ENCODE peak calls at places on chromosome 2, in six cellular contexts. N, V, H, M, U and Y are unnamed samples.
A peak's percentile ranks its signal among the peaks of the same experiment; 100 is the strongest.

GRCh38 chr2:228181098-228182019 is at the start of gene SPHKAP:
- DNase-seq in N (no peak), V (peak; percentile 26), H (no peak), M (no peak), U (peak; percentile 69), Y (no peak)

GRCh38 chr2:161077367-161078210 is 82.6 kb upstream of the TANK start:
- DNase-seq in N (no peak), V (peak; percentile 82), H (no peak), M (peak; percentile 89), U (no peak), Y (peak; percentile 39)

GRCh38 chr2:127187831-127188230 is 32.3 kb downstream of the CYP27C1 start:
- DNase-seq in N (no peak), V (no peak), H (no peak), M (no peak), U (no peak), Y (no peak)

GRCh38 chr2:8993196-8993901 is 10.1 kb downstream of the MBOAT2 start:
- DNase-seq in N (no peak), V (no peak), H (no peak), M (no peak), U (no peak), Y (no peak)

GRCh38 chr2:44075536-44075935 is 79.7 kb upstream of the LRPPRC start:
- DNase-seq in N (peak; percentile 30), V (peak; percentile 61), H (no peak), M (no peak), U (no peak), Y (no peak)

GRCh38 chr2:187986392-187987105 is 305.1 kb upstream of the GULP1 start:
- DNase-seq in N (no peak), V (peak; percentile 30), H (no peak), M (no peak), U (peak; percentile 33), Y (peak; percentile 87)

GRCh38 chr2:48415765-48416515 is 114.0 kb upstream of the STON1 start:
- DNase-seq in N (peak; percentile 88), V (peak; percentile 6), H (no peak), M (no peak), U (peak; percentile 96), Y (no peak)

GRCh38 chr2:190837417-190837816 is 43.2 kb upstream of the GLS start:
- DNase-seq in N (no peak), V (peak; percentile 84), H (no peak), M (no peak), U (no peak), Y (peak; percentile 95)

GRCh38 chr2:219344756-219345458 is 12.4 kb upstream of the RESP18 start:
- DNase-seq in N (no peak), V (peak; percentile 19), H (no peak), M (no peak), U (no peak), Y (no peak)

GRCh38 chr2:112958428-112959108 is 19.2 kb upstream of the IL36G start:
- DNase-seq in N (peak; percentile 69), V (peak; percentile 75), H (peak; percentile 48), M (peak; percentile 52), U (peak; percentile 69), Y (peak; percentile 53)

GRCh38 chr2:238636269-238637073 is 209.7 kb downstream of the ASB1 start:
- DNase-seq in N (no peak), V (peak; percentile 58), H (no peak), M (no peak), U (peak; percentile 7), Y (no peak)

GRCh38 chr2:56183643-56184499 is at the start of gene CCDC85A:
- DNase-seq in N (peak; percentile 46), V (peak; percentile 88), H (peak; percentile 81), M (peak; percentile 49), U (peak; percentile 85), Y (peak; percentile 73)

GRCh38 chr2:235642446-235643107 is 148.7 kb downstream of the AGAP1 start:
- DNase-seq in N (no peak), V (peak; percentile 72), H (no peak), M (no peak), U (no peak), Y (peak; percentile 42)

GRCh38 chr2:130808482-130809268 is 28.0 kb upstream of the ARHGEF4 start:
- DNase-seq in N (no peak), V (no peak), H (no peak), M (peak; percentile 47), U (peak; percentile 55), Y (peak; percentile 98)

GRCh38 chr2:289362-290089 is 1.6 kb upstream of the ALKAL2 start:
- DNase-seq in N (no peak), V (peak; percentile 45), H (no peak), M (no peak), U (peak; percentile 31), Y (peak; percentile 28)

GRCh38 chr2:233116946-233117345 is 56.8 kb downstream of the INPP5D start:
- DNase-seq in N (no peak), V (no peak), H (no peak), M (no peak), U (no peak), Y (no peak)

GRCh38 chr2:209637293-209637692 is 134.3 kb upstream of the UNC80 start:
- DNase-seq in N (no peak), V (no peak), H (no peak), M (no peak), U (peak; percentile 71), Y (no peak)

GRCh38 chr2:110864721-110865120 is 132.3 kb downstream of the ACOXL start:
- DNase-seq in N (no peak), V (no peak), H (no peak), M (no peak), U (no peak), Y (no peak)

GRCh38 chr2:217993817-217994459 is 8.9 kb downstream of the TNS1 start:
- DNase-seq in N (peak; percentile 28), V (peak; percentile 72), H (peak; percentile 70), M (peak; percentile 56), U (peak; percentile 60), Y (no peak)

GRCh38 chr2:47869859-47870258 is 36.4 kb downstream of the FBXO11 start:
- DNase-seq in N (no peak), V (peak; percentile 63), H (no peak), M (no peak), U (peak; percentile 49), Y (no peak)

GRCh38 chr2:207333599-207334308 is 168.0 kb upstream of the KLF7 start:
- DNase-seq in N (no peak), V (peak; percentile 54), H (no peak), M (no peak), U (no peak), Y (peak; percentile 41)

DNA sequence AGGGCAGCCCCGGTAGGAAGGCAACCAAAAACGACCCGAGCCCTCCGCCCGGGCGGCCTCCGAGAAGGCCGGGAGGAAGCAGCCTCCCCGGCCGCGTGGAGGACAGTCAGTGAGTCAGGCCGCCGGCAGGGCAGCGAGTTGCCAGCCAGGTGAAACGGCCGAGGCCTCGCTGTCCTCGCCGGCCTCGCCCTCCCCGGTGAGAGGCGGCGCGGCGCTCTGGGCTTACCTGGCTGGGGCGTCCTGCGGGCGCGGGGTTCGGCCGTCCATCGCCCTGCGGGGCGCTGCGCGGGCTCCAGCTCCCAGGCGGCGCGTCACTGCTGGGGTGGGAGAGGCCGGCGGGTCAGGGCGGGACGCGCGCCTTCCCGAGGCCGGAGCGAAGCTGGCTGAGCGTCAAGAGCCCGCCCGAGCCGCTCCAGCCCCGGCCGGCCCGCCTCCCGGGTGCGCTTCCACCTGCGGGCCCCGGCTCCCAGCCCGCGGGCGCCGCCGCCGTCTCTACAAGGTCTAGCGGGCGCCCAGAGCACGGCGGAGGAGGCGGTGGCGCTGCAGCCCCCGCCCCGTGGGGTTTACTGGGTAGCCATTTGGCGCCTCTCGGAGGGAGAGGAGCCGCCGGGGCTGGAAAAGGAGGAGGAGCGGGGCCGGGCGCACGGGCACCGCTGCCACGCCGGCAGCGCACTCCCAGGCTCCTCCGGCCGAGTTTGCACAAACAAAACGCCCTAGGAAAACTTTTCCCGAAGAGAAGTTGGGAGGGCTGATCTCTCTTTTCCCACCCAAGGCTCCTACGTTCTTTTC is 499 bp downstream of the COBLL1 start:
- DNase-seq in N (peak; percentile 82), V (peak; percentile 77), H (peak; percentile 60), M (peak; percentile 60), U (peak; percentile 92), Y (peak; percentile 73)
- H3K27ac ChIP-seq in N (peak overlapping the region; percentile 99), V (peak overlapping the region; percentile 8), H (peak overlapping the region; percentile 95), M (peak overlapping the region; percentile 58), U (peak overlapping the region; percentile 78), Y (peak overlapping the region; percentile 82)

GRCh38 chr2:212893216-212893615 is 258.2 kb downstream of the IKZF2 start:
- DNase-seq in N (no peak), V (no peak), H (no peak), M (no peak), U (no peak), Y (no peak)
- H3K4me2 ChIP-seq in N (no peak overlapping the region), V (no peak overlapping the region), H (no peak overlapping the region), M (no peak overlapping the region), U (no peak overlapping the region), Y (no peak overlapping the region)

GRCh38 chr2:53356291-53356905 is 411.2 kb upstream of the CHAC2 start:
- DNase-seq in N (no peak), V (no peak), H (no peak), M (no peak), U (peak; percentile 34), Y (no peak)

DNA sequence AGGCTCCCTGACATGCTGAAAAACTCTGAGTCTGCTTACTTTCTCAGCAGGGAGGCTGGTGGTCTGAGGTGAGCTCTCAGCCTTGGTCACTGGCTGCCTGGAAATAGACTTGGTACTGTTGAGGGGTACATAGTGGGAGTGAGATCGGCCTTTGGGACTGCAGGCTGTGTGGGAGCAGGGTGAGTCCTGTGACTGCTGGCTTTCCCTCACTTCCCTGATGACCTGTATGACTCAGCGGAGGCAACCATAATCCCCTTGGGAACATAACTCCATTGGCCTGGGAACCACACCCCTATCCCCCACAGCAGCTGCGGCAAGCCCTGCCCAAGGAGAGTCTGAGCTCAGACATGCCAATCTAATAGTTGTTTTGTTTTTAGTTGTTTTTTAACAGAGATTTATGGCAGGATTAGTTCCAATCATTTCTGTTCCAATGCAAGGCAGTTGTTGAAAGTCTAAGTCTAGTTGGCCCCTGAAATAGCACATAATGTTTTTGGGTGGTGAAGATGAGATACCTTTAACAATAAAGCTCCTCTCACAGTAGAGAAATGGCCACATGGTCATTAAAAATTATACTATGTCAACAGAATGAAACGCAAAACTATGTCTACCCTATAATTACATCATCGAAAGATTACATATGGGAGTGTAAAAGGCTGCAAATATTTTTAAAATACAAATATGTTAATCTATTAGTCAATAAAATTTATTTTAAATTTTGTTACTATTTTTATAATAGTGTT is 414.1 kb upstream of the CHAC2 start:
- DNase-seq in N (no peak), V (peak; percentile 52), H (no peak), M (no peak), U (peak; percentile 57), Y (peak; percentile 29)
- H3K27ac ChIP-seq in N (no peak overlapping the region), V (no peak overlapping the region), H (peak overlapping the region; percentile 68), M (no peak overlapping the region), U (no peak overlapping the region), Y (no peak overlapping the region)

DNA sequence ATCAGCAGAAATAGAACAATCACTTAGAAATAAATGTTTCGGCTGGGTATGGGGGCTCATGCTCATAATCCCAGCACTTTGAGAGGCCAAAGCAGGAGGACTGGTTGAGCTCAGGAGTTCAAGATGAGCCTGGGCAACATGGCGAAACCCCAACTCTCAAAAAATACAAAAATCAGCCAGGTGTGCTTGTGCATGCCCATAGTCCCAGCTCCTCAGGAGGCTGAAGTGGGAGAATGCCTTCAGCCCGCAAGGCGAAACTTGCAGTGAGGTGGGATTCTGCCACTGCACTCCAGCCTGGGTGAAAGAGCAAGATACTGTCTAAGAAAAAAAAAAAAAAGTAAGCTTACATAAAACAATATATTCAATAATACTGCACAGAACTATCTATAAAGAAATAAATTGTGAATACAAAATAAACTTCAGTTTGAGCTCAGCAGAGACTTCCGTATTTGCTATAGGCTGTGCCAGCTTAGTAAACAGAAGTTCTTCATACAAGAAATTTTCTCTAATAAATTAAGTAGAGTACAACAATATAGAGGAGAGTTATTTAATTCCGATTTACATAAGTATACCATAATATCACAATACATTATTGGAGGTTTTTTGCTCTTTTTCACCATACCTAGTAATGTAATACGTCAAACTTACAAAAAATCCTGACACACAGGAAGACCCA is 43.6 kb downstream of the SRBD1 start:
- DNase-seq in N (no peak), V (no peak), H (no peak), M (peak; percentile 55), U (no peak), Y (no peak)
- H3K4me2 ChIP-seq in N (no peak overlapping the region), V (no peak overlapping the region), H (no peak overlapping the region), M (peak overlapping the region; percentile 62), U (no peak overlapping the region), Y (no peak overlapping the region)